ENCODE peak calls at places on chromosome 20, in six cellular contexts. O is stimulated activated CD4-positive, alpha-beta T cell treated with anti-CD3 and anti-CD28 coated beads, Interleukin-4, amount 100 ng/mL, for 1 hour; V is stomach; E is right atrium auricular region; I is omental fat pad; S is stimulated activated naive CD8-positive, alpha-beta T cell treated with anti-CD3 and anti-CD28 coated beads, Interleukin-15, Interleukin-2, amounts not matched to agents 100 U/mL and 50 U/mL, for 24 hours. K is an unnamed sample.

GRCh38 chr20:55701467-55701866 is 303.9 kb downstream of the CBLN4 start:
- DNase-seq in O (no peak), V (no peak), E (no peak), I (no peak), S (no peak), K (no peak)

GRCh38 chr20:63744158-63744557 is 4.6 kb downstream of the SLC2A4RG start:
- DNase-seq in O (no peak), V (no peak), E (no peak), I (no peak), S (no peak), K (no peak)

GRCh38 chr20:43942661-43943285 is 28.1 kb downstream of the TOX2 start:
- DNase-seq in O (no peak), V (no peak), E (no peak), I (no peak), S (no peak), K (no peak)

GRCh38 chr20:61683721-61684120 is 382.0 kb downstream of the TAF4 start:
- DNase-seq in O (no peak), V (no peak), E (no peak), I (no peak), S (no peak), K (no peak)

GRCh38 chr20:23625236-23625964 is 12.4 kb downstream of the CST3 start:
- DNase-seq in O (no peak), V (no peak), E (no peak), I (no peak), S (no peak), K (no peak)

GRCh38 chr20:288956-289692 is 1.4 kb downstream of the C20orf96 start:
- DNase-seq in O (no peak), V (no peak), E (no peak), I (no peak), S (no peak), K (no peak)

GRCh38 chr20:38190936-38191371 is 25.9 kb upstream of the TGM2 start:
- DNase-seq in O (no peak), V (no peak), E (no peak), I (no peak), S (no peak), K (no peak)

GRCh38 chr20:38201356-38201755 is 36.3 kb upstream of the TGM2 start:
- DNase-seq in O (no peak), V (no peak), E (peak; percentile 82), I (no peak), S (no peak), K (no peak)

GRCh38 chr20:45970646-45971424 is 1.2 kb downstream of the ZNF335 start:
- DNase-seq in O (no peak), V (peak; percentile 30), E (no peak), I (no peak), S (peak; percentile 44), K (peak; percentile 57)

GRCh38 chr20:1225729-1226313 is at the start of gene RAD21L1:
- DNase-seq in O (peak; percentile 82), V (peak; percentile 84), E (no peak), I (peak; percentile 55), S (peak; percentile 84), K (peak; percentile 81)

GRCh38 chr20:39042279-39043150 is 80.4 kb downstream of the DHX35 start:
- DNase-seq in O (no peak), V (no peak), E (no peak), I (no peak), S (no peak), K (peak; percentile 52)

GRCh38 chr20:16241911-16242310 is 331.3 kb downstream of the KIF16B start:
- DNase-seq in O (no peak), V (no peak), E (no peak), I (no peak), S (no peak), K (no peak)

GRCh38 chr20:59004763-59005522 is 2.1 kb downstream of the CTSZ start:
- DNase-seq in O (peak; percentile 20), V (peak; percentile 48), E (no peak), I (no peak), S (peak; percentile 53), K (no peak)

GRCh38 chr20:15058836-15059235 is 721.4 kb upstream of the FLRT3 start:
- DNase-seq in O (no peak), V (no peak), E (no peak), I (no peak), S (no peak), K (no peak)

GRCh38 chr20:5654557-5654956 is 95.6 kb upstream of the SHLD1 start:
- DNase-seq in O (no peak), V (no peak), E (no peak), I (no peak), S (no peak), K (no peak)

GRCh38 chr20:14712302-14712739 is 374.9 kb upstream of the FLRT3 start:
- DNase-seq in O (no peak), V (no peak), E (no peak), I (no peak), S (no peak), K (no peak)

GRCh38 chr20:45067558-45067957 is 33.4 kb downstream of the KCNS1 start:
- DNase-seq in O (no peak), V (no peak), E (no peak), I (no peak), S (no peak), K (no peak)

GRCh38 chr20:625360-625932 is 15.3 kb upstream of the TCF15 start:
- DNase-seq in O (no peak), V (no peak), E (no peak), I (no peak), S (no peak), K (no peak)

GRCh38 chr20:18837710-18838109 is 24.1 kb downstream of the SCP2D1 start:
- DNase-seq in O (no peak), V (peak; percentile 77), E (no peak), I (no peak), S (no peak), K (no peak)

GRCh38 chr20:32834972-32835371 is 15.2 kb downstream of the MAPRE1 start:
- DNase-seq in O (no peak), V (no peak), E (no peak), I (no peak), S (no peak), K (no peak)

GRCh38 chr20:8156603-8157079 is 24.6 kb downstream of the PLCB1 start:
- DNase-seq in O (no peak), V (no peak), E (no peak), I (no peak), S (no peak), K (no peak)

GRCh38 chr20:19129976-19130612 is 82.3 kb upstream of the SLC24A3 start:
- DNase-seq in O (no peak), V (peak; percentile 68), E (no peak), I (no peak), S (no peak), K (no peak)

GRCh38 chr20:13458860-13459451 is 179.8 kb downstream of the TASP1 start:
- DNase-seq in O (no peak), V (no peak), E (no peak), I (no peak), S (peak; percentile 12), K (no peak)

GRCh38 chr20:12966468-12967085 is 42.2 kb upstream of the SPTLC3 start:
- DNase-seq in O (no peak), V (no peak), E (no peak), I (no peak), S (no peak), K (no peak)

GRCh38 chr20:31570735-31571617 is 34.1 kb upstream of the ID1 start:
- DNase-seq in O (no peak), V (no peak), E (no peak), I (no peak), S (no peak), K (peak; percentile 44)

GRCh38 chr20:17612975-17613327 is 43.1 kb downstream of the DSTN start:
- DNase-seq in O (no peak), V (no peak), E (no peak), I (no peak), S (no peak), K (no peak)

GRCh38 chr20:64025101-64025825 is 10.7 kb upstream of the C20orf204 start:
- DNase-seq in O (no peak), V (no peak), E (no peak), I (no peak), S (no peak), K (no peak)

K was measured in breast epithelium.